ENCODE peak calls at places on chromosome 2, in four cellular contexts. One of them, this sample, is unnamed.

GRCh38 chr2:28661589-28662001 is 90.0 kb upstream of the PPP1CB start:
- DNase-seq in GM23338: no peak
- DNase-seq in upper lobe of right lung: no peak
- DNase-seq in HFF-Myc: peak
- DNase-seq in this sample: no peak

GRCh38 chr2:207337234-207338219 is 171.8 kb upstream of the KLF7 start:
- DNase-seq in HFF-Myc: no peak
- DNase-seq in upper lobe of right lung: no peak
- DNase-seq in GM23338: no peak
- DNase-seq in this sample: no peak

GRCh38 chr2:109135572-109136185 is 6.7 kb downstream of the SH3RF3 start:
- DNase-seq in GM23338: no peak
- DNase-seq in upper lobe of right lung: no peak
- DNase-seq in HFF-Myc: no peak
- DNase-seq in this sample: no peak

GRCh38 chr2:127448526-127448925 is 30.3 kb downstream of the PROC start:
- DNase-seq in HFF-Myc: no peak
- DNase-seq in upper lobe of right lung: no peak
- DNase-seq in GM23338: no peak
- DNase-seq in this sample: no peak

GRCh38 chr2:27211943-27212625 is at the start of the genes ATRAID and SLC5A6:
- DNase-seq in HFF-Myc: peak
- DNase-seq in upper lobe of right lung: peak
- DNase-seq in GM23338: peak
- DNase-seq in this sample: peak

GRCh38 chr2:23425886-23426283 is 40.9 kb downstream of the KLHL29 start:
- DNase-seq in HFF-Myc: no peak
- DNase-seq in upper lobe of right lung: no peak
- DNase-seq in GM23338: no peak
- DNase-seq in this sample: no peak

GRCh38 chr2:183284606-183285005 is 160.4 kb downstream of the NUP35 start:
- DNase-seq in HFF-Myc: peak
- DNase-seq in GM23338: no peak
- DNase-seq in upper lobe of right lung: no peak
- DNase-seq in this sample: no peak

GRCh38 chr2:8389373-8390108 is 292.3 kb upstream of the ID2 start:
- DNase-seq in upper lobe of right lung: no peak
- DNase-seq in GM23338: no peak
- DNase-seq in HFF-Myc: no peak
- DNase-seq in this sample: no peak

GRCh38 chr2:235006461-235006860 is 54.6 kb downstream of the SH3BP4 start:
- DNase-seq in HFF-Myc: no peak
- DNase-seq in GM23338: no peak
- DNase-seq in upper lobe of right lung: no peak
- DNase-seq in this sample: no peak

GRCh38 chr2:39265315-39265714 is 21.5 kb upstream of the CDKL4 start:
- DNase-seq in upper lobe of right lung: no peak
- DNase-seq in HFF-Myc: no peak
- DNase-seq in GM23338: no peak
- DNase-seq in this sample: no peak

GRCh38 chr2:160269803-160270570 is 69.9 kb upstream of the ITGB6 start:
- DNase-seq in upper lobe of right lung: peak
- DNase-seq in HFF-Myc: peak
- DNase-seq in GM23338: peak
- DNase-seq in this sample: peak
- TF ChIP-seq CTCF in upper lobe of right lung: peak
- TF ChIP-seq CTCF in HFF-Myc: peak
- TF ChIP-seq CTCF in GM23338: peak
- TF ChIP-seq CTCF in this sample: peak

GRCh38 chr2:169131587-169132512 is 62.5 kb downstream of the DHRS9 start:
- DNase-seq in upper lobe of right lung: no peak
- DNase-seq in GM23338: peak
- DNase-seq in HFF-Myc: peak
- DNase-seq in this sample: peak
- TF ChIP-seq CTCF in upper lobe of right lung: peak
- TF ChIP-seq CTCF in GM23338: peak
- TF ChIP-seq CTCF in HFF-Myc: peak
- TF ChIP-seq CTCF in this sample: peak

GRCh38 chr2:145546091-145546490 is 1026.2 kb upstream of the ZEB2 start:
- DNase-seq in GM23338: no peak
- DNase-seq in HFF-Myc: peak
- DNase-seq in upper lobe of right lung: no peak
- DNase-seq in this sample: no peak
- TF ChIP-seq CTCF in GM23338: no peak
- TF ChIP-seq CTCF in HFF-Myc: peak
- TF ChIP-seq CTCF in upper lobe of right lung: no peak
- TF ChIP-seq CTCF in this sample: no peak

DNA sequence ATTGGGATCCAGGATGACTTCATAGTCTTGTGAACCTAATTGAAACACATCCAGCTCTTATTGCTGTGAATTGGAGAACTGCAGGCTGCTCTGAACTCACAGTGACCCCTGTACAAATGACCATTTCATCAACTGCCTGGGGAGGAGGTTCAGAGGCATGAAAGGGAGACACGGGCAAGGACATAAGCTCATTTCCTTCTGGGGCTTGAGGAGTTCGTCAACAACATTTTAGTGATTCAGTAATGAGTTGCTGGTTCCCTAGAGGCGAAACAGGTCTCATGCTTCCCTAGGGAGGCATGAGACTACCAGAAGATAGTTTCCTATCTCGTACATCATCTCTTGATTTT is 422.6 kb downstream of the LPIN1 start:
- DNase-seq in HFF-Myc: no peak
- DNase-seq in upper lobe of right lung: no peak
- DNase-seq in GM23338: no peak
- DNase-seq in this sample: no peak
- TF ChIP-seq CTCF in HFF-Myc: no peak
- TF ChIP-seq CTCF in upper lobe of right lung: no peak
- TF ChIP-seq CTCF in GM23338: no peak
- TF ChIP-seq CTCF in this sample: no peak

DNA sequence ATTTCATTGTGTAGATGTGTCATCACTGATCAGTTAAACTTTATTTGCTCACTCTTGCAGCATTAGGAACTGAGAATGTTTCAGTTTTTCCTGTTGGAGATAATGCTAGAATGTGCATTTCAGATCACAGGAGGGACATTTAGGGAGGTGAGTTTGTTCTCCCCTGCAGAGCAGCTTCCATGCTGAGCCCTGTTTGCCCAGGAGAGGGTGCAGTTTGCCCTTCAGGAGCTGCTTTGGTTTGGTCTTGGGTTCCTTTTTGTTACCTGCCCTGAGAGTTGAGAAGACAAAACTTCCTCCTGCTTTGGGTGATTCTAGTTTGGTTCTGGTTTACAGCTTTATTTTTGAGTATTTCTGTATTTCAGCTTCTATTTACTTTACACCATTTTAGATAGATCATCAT is 49.9 kb downstream of the DGKD start:
- DNase-seq in upper lobe of right lung: no peak
- DNase-seq in HFF-Myc: no peak
- DNase-seq in GM23338: peak
- DNase-seq in this sample: peak
- TF ChIP-seq CTCF in upper lobe of right lung: peak
- TF ChIP-seq CTCF in HFF-Myc: peak
- TF ChIP-seq CTCF in GM23338: peak
- TF ChIP-seq CTCF in this sample: peak

GRCh38 chr2:121479882-121480522 is 50.7 kb upstream of the RNU4ATAC start:
- DNase-seq in GM23338: peak
- DNase-seq in HFF-Myc: no peak
- DNase-seq in upper lobe of right lung: no peak
- DNase-seq in this sample: no peak
- TF ChIP-seq CTCF in GM23338: peak
- TF ChIP-seq CTCF in HFF-Myc: peak
- TF ChIP-seq CTCF in upper lobe of right lung: no peak
- TF ChIP-seq CTCF in this sample: no peak

GRCh38 chr2:143230506-143231256 is 101.5 kb downstream of the ARHGAP15 start:
- DNase-seq in HFF-Myc: no peak
- DNase-seq in GM23338: peak
- DNase-seq in upper lobe of right lung: no peak
- DNase-seq in this sample: no peak
- TF ChIP-seq CTCF in HFF-Myc: no peak
- TF ChIP-seq CTCF in GM23338: peak
- TF ChIP-seq CTCF in upper lobe of right lung: no peak
- TF ChIP-seq CTCF in this sample: no peak

GRCh38 chr2:220296174-220296573 is 668.7 kb downstream of the SLC4A3 start:
- DNase-seq in HFF-Myc: no peak
- DNase-seq in GM23338: peak
- DNase-seq in upper lobe of right lung: no peak
- DNase-seq in this sample: no peak
- TF ChIP-seq CTCF in HFF-Myc: peak
- TF ChIP-seq CTCF in GM23338: no peak
- TF ChIP-seq CTCF in upper lobe of right lung: no peak
- TF ChIP-seq CTCF in this sample: no peak

This sample was measured in GM20000.